ENCODE peak calls at places on chromosome 22, in five cellular contexts. One of them, this sample, is unnamed.

GRCh38 chr22:46129390-46130041 is 20.8 kb upstream of the PPARA start:
- DNase-seq in HCT116: no peak
- DNase-seq in breast epithelium: no peak
- DNase-seq in IMR-90: no peak
- DNase-seq in right lobe of liver: peak; percentile 93
- DNase-seq in this sample: peak; percentile 87

GRCh38 chr22:23071163-23072034 is 1.1 kb downstream of the GNAZ start:
- DNase-seq in IMR-90: no peak
- DNase-seq in breast epithelium: no peak
- DNase-seq in HCT116: no peak
- DNase-seq in right lobe of liver: peak; percentile 51
- DNase-seq in this sample: no peak

GRCh38 chr22:33210129-33210784 is 152.1 kb upstream of the SYN3 start:
- DNase-seq in right lobe of liver: no peak
- DNase-seq in IMR-90: peak; percentile 9
- DNase-seq in HCT116: no peak
- DNase-seq in breast epithelium: no peak
- DNase-seq in this sample: no peak

GRCh38 chr22:43976861-43977795 is 21.9 kb downstream of the SAMM50 start:
- DNase-seq in breast epithelium: no peak
- DNase-seq in right lobe of liver: no peak
- DNase-seq in IMR-90: no peak
- DNase-seq in HCT116: no peak
- DNase-seq in this sample: no peak

GRCh38 chr22:49645791-49646550 is 181.7 kb downstream of the BRD1 start:
- DNase-seq in breast epithelium: no peak
- DNase-seq in right lobe of liver: peak; percentile 36
- DNase-seq in HCT116: no peak
- DNase-seq in IMR-90: no peak
- DNase-seq in this sample: no peak

GRCh38 chr22:46553189-46553588 is 15.8 kb upstream of the CELSR1 start:
- DNase-seq in right lobe of liver: no peak
- DNase-seq in IMR-90: no peak
- DNase-seq in breast epithelium: no peak
- DNase-seq in HCT116: no peak
- DNase-seq in this sample: no peak

GRCh38 chr22:23225724-23226496 is 45.6 kb downstream of the BCR start:
- DNase-seq in right lobe of liver: no peak
- DNase-seq in IMR-90: no peak
- DNase-seq in HCT116: no peak
- DNase-seq in breast epithelium: no peak
- DNase-seq in this sample: peak; percentile 81

GRCh38 chr22:33492210-33492651 is 428.0 kb downstream of the LARGE1 start:
- DNase-seq in IMR-90: no peak
- DNase-seq in HCT116: no peak
- DNase-seq in right lobe of liver: no peak
- DNase-seq in breast epithelium: no peak
- DNase-seq in this sample: no peak

GRCh38 chr22:27489265-27489675 is 312.3 kb downstream of the MN1 start:
- DNase-seq in HCT116: no peak
- DNase-seq in IMR-90: peak; percentile 52
- DNase-seq in right lobe of liver: peak; percentile 81
- DNase-seq in breast epithelium: no peak
- DNase-seq in this sample: no peak

GRCh38 chr22:19215360-19215759 is 36.8 kb upstream of the SLC25A1 start:
- DNase-seq in HCT116: no peak
- DNase-seq in breast epithelium: no peak
- DNase-seq in IMR-90: no peak
- DNase-seq in right lobe of liver: no peak
- DNase-seq in this sample: no peak

GRCh38 chr22:19213001-19213400 is 34.5 kb upstream of the SLC25A1 start:
- DNase-seq in HCT116: no peak
- DNase-seq in right lobe of liver: no peak
- DNase-seq in breast epithelium: no peak
- DNase-seq in IMR-90: no peak
- DNase-seq in this sample: no peak

GRCh38 chr22:19212302-19212870 is 33.9 kb upstream of the SLC25A1 start:
- DNase-seq in right lobe of liver: no peak
- DNase-seq in breast epithelium: no peak
- DNase-seq in IMR-90: no peak
- DNase-seq in HCT116: no peak
- DNase-seq in this sample: no peak

GRCh38 chr22:19216579-19216978 is 38.0 kb upstream of the SLC25A1 start:
- DNase-seq in right lobe of liver: no peak
- DNase-seq in breast epithelium: no peak
- DNase-seq in HCT116: no peak
- DNase-seq in IMR-90: no peak
- DNase-seq in this sample: no peak

DNA sequence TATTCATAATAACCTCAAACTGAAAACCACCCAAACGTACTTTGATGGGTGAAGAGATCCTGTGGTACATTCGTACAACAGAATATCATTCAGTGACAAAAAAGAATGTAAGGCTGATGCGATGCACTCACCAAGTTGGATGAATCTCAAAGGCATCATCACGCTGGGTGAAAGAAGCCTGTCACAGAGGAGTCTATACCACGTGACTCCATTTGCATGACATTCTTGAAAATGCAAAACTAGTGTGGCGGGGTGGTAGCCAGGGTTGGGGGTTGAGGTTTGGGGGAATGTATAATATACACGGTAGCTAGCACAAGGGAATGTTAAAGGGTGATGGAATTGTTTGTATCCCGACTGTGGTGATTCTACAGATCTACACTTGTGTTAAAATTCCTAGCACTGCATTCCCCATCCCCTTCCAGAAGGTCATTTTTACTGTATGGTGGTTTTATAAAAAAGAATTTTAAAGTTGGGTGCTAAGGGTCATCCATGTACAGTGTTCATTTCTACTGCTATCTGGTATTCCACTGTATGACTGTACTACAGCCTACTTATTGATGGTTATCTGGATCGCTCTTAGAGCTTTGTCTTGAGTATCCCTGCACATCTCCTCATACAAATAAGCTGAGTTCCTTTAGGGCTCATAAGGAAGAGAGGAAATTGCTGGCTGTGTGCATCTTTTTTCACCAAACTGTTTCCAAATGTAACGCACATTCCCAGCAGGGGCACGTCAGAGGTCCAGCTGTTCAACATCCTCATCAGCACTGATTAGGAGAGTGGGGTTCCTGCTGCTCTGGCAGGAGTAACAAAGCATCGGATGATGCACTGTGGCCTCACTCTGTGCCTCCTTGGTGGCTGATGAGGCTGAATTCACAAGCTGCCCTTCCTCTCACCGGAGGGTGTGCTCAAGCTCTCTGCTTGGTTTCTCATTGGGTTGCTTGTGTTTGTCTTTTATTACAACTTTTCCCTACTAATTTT is 35.2 kb upstream of the SLC25A1 start:
- DNase-seq in breast epithelium: no peak
- DNase-seq in right lobe of liver: no peak
- DNase-seq in HCT116: no peak
- DNase-seq in IMR-90: peak; percentile 81
- DNase-seq in this sample: no peak
- TF ChIP-seq POLR2A in breast epithelium: no peak
- TF ChIP-seq POLR2A in right lobe of liver: no peak
- TF ChIP-seq POLR2A in HCT116: no peak
- TF ChIP-seq POLR2A in IMR-90: no peak
- TF ChIP-seq POLR2A in this sample: no peak

GRCh38 chr22:35380537-35381423 is at the start of gene HMOX1:
- DNase-seq in breast epithelium: peak; percentile 82
- DNase-seq in HCT116: peak; percentile 51
- DNase-seq in IMR-90: peak; percentile 85
- DNase-seq in right lobe of liver: peak; percentile 97
- DNase-seq in this sample: peak; percentile 97
- TF ChIP-seq POLR2A in breast epithelium: peak; percentile 22
- TF ChIP-seq POLR2A in HCT116: peak; percentile 30
- TF ChIP-seq POLR2A in IMR-90: peak; percentile 96
- TF ChIP-seq POLR2A in right lobe of liver: peak; percentile 97
- TF ChIP-seq POLR2A in this sample: no peak

DNA sequence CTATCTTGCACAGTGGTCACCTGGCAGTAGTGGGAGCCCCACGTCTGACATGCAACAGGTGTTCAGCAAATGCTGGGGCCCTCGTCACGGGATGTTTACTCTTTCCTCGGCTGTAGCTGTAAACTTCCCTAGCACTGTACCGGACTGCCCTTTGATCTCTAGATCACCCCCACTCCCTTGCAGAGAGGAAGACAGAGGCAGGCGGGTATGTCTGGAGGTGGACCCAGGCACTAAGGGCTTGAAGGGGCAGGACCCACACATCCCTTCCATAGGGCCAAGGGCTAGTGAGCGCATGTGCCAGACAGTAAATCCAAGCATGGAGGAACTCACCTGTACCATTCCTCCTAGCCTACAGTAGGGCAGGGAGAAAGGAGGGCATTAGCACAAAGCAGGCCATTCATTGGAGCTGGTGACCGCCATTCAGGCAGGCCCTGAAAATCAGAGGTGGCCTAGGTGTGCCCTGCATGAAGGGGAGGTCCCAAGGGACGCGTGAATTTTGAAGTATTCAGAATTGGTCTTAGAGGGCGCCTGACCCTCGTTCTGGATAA is 1.9 kb upstream of the SMTN start:
- DNase-seq in right lobe of liver: no peak
- DNase-seq in HCT116: no peak
- DNase-seq in breast epithelium: no peak
- DNase-seq in IMR-90: no peak
- DNase-seq in this sample: no peak
- TF ChIP-seq POLR2A in right lobe of liver: no peak
- TF ChIP-seq POLR2A in HCT116: no peak
- TF ChIP-seq POLR2A in breast epithelium: no peak
- TF ChIP-seq POLR2A in IMR-90: no peak
- TF ChIP-seq POLR2A in this sample: no peak

GRCh38 chr22:41302016-41302767 is 867 bp downstream of the ZC3H7B start:
- DNase-seq in breast epithelium: no peak
- DNase-seq in HCT116: no peak
- DNase-seq in IMR-90: no peak
- DNase-seq in right lobe of liver: no peak
- DNase-seq in this sample: no peak

GRCh38 chr22:41300661-41301060 is 664 bp upstream of the ZC3H7B start:
- DNase-seq in breast epithelium: no peak
- DNase-seq in HCT116: no peak
- DNase-seq in IMR-90: no peak
- DNase-seq in right lobe of liver: no peak
- DNase-seq in this sample: no peak

GRCh38 chr22:41296826-41297667 is 4.3 kb upstream of the ZC3H7B start:
- DNase-seq in breast epithelium: no peak
- DNase-seq in HCT116: no peak
- DNase-seq in right lobe of liver: no peak
- DNase-seq in IMR-90: no peak
- DNase-seq in this sample: no peak

GRCh38 chr22:41305646-41306045 is 4.3 kb downstream of the ZC3H7B start:
- DNase-seq in IMR-90: peak; percentile 73
- DNase-seq in breast epithelium: no peak
- DNase-seq in right lobe of liver: no peak
- DNase-seq in HCT116: no peak
- DNase-seq in this sample: no peak

GRCh38 chr22:41301085-41302015 is at the start of gene ZC3H7B:
- DNase-seq in HCT116: no peak
- DNase-seq in IMR-90: peak; percentile 74
- DNase-seq in right lobe of liver: peak; percentile 89
- DNase-seq in breast epithelium: peak; percentile 63
- DNase-seq in this sample: peak; percentile 88
- TF ChIP-seq POLR2A in HCT116: peak; percentile 89
- TF ChIP-seq POLR2A in IMR-90: peak; percentile 76
- TF ChIP-seq POLR2A in right lobe of liver: peak; percentile 86
- TF ChIP-seq POLR2A in breast epithelium: peak; percentile 22
- TF ChIP-seq POLR2A in this sample: peak; percentile 60